ENCODE peak calls at places on chromosome 15, in ten cellular contexts. N, U, V, C, H, S, L, I, M and R are unnamed samples.
A peak's percentile ranks its signal among the peaks of the same experiment; 100 is the strongest.

GRCh38 chr15:61049003-61049402 is 180.1 kb downstream of the RORA start:
- DNase-seq in N (no peak), U (no peak), V (no peak), C (peak; percentile 20), H (no peak), S (no peak), L (no peak), I (no peak), M (no peak), R (no peak)

GRCh38 chr15:59299919-59300617 is 72.6 kb downstream of the MYO1E start:
- DNase-seq in N (peak; percentile 98), U (peak; percentile 97), V (peak; percentile 58), C (peak; percentile 97), H (no peak), S (peak; percentile 81), L (peak; percentile 60), I (no peak), M (peak; percentile 90), R (peak; percentile 93)

GRCh38 chr15:95446854-95447253 is 883.6 kb upstream of the NR2F2 start:
- DNase-seq in N (no peak), U (no peak), V (no peak), C (no peak), H (no peak), S (no peak), L (peak; percentile 26), I (no peak), M (no peak), R (no peak)

GRCh38 chr15:92650256-92650655 is 5.3 kb downstream of the FAM174B start:
- DNase-seq in N (peak; percentile 70), U (no peak), V (peak; percentile 38), C (no peak), H (no peak), S (no peak), L (no peak), I (no peak), M (no peak), R (no peak)

GRCh38 chr15:101276501-101277037 is 716 bp downstream of the SELENOS start:
- DNase-seq in N (peak; percentile 60), U (no peak), V (no peak), C (no peak), H (no peak), S (no peak), L (no peak), I (peak; percentile 71), M (no peak), R (no peak)

GRCh38 chr15:77032052-77032646 is 37.2 kb downstream of the PSTPIP1 start:
- DNase-seq in N (no peak), U (no peak), V (peak; percentile 15), C (no peak), H (peak; percentile 36), S (no peak), L (peak; percentile 13), I (no peak), M (peak; percentile 7), R (no peak)

GRCh38 chr15:78620021-78620838 is 566 bp downstream of the CHRNA3 start:
- DNase-seq in N (peak; percentile 15), U (no peak), V (no peak), C (no peak), H (no peak), S (no peak), L (no peak), I (no peak), M (no peak), R (no peak)

GRCh38 chr15:58115692-58116091 is 22.5 kb upstream of the AQP9 start:
- DNase-seq in N (peak; percentile 41), U (no peak), V (no peak), C (no peak), H (no peak), S (no peak), L (no peak), I (no peak), M (no peak), R (no peak)

GRCh38 chr15:70424937-70425411 is 327.3 kb upstream of the TLE3 start:
- DNase-seq in N (no peak), U (no peak), V (no peak), C (no peak), H (no peak), S (no peak), L (no peak), I (no peak), M (no peak), R (no peak)

GRCh38 chr15:90710436-90710835 is 6.7 kb upstream of the BLM start:
- DNase-seq in N (peak; percentile 20), U (no peak), V (no peak), C (no peak), H (no peak), S (no peak), L (no peak), I (no peak), M (no peak), R (no peak)

GRCh38 chr15:41503669-41504010 is 10.0 kb downstream of the ITPKA start:
- DNase-seq in N (no peak), U (no peak), V (no peak), C (no peak), H (no peak), S (no peak), L (no peak), I (no peak), M (no peak), R (no peak)

GRCh38 chr15:91887321-91887720 is 33.8 kb downstream of the SLCO3A1 start:
- DNase-seq in N (no peak), U (no peak), V (no peak), C (no peak), H (no peak), S (peak; percentile 95), L (no peak), I (no peak), M (no peak), R (no peak)

GRCh38 chr15:69398541-69398940 is 15.6 kb upstream of the KIF23 start:
- DNase-seq in N (no peak), U (no peak), V (no peak), C (no peak), H (no peak), S (no peak), L (no peak), I (no peak), M (no peak), R (no peak)

GRCh38 chr15:91521996-91522395 is 331.5 kb upstream of the SLCO3A1 start:
- DNase-seq in N (peak; percentile 24), U (no peak), V (no peak), C (no peak), H (no peak), S (no peak), L (no peak), I (no peak), M (no peak), R (no peak)

GRCh38 chr15:96343529-96344072 is 13.1 kb downstream of the NR2F2 start:
- DNase-seq in N (no peak), U (no peak), V (peak; percentile 20), C (no peak), H (no peak), S (no peak), L (no peak), I (no peak), M (no peak), R (no peak)

GRCh38 chr15:30962079-30962478 is 29.3 kb downstream of the MTMR10 start:
- DNase-seq in N (no peak), U (no peak), V (no peak), C (no peak), H (no peak), S (peak; percentile 51), L (no peak), I (no peak), M (no peak), R (no peak)

GRCh38 chr15:51736646-51737537 is 563 bp downstream of the LYSMD2 start:
- DNase-seq in N (peak; percentile 24), U (no peak), V (peak; percentile 35), C (no peak), H (no peak), S (peak; percentile 47), L (peak; percentile 46), I (peak; percentile 66), M (peak; percentile 67), R (no peak)

GRCh38 chr15:100468265-100468664 is 60.5 kb downstream of the CERS3 start:
- DNase-seq in N (peak; percentile 68), U (no peak), V (peak; percentile 77), C (no peak), H (no peak), S (no peak), L (no peak), I (no peak), M (no peak), R (no peak)

GRCh38 chr15:74128785-74129350 is 1.5 kb upstream of the ISLR2 start:
- DNase-seq in N (no peak), U (no peak), V (no peak), C (no peak), H (no peak), S (no peak), L (no peak), I (no peak), M (no peak), R (no peak)

GRCh38 chr15:101536875-101537405 is 47.4 kb upstream of the PCSK6 start:
- DNase-seq in N (no peak), U (no peak), V (no peak), C (no peak), H (no peak), S (no peak), L (no peak), I (no peak), M (no peak), R (no peak)